ENCODE peak calls at places on chromosomes 13 and 19, in five cellular contexts. Y is breast epithelium; O is transverse colon; P is CD8-positive, alpha-beta T cell; M is CD4-positive, CD25-positive, alpha-beta regulatory T cell. A is an unnamed sample.

GRCh38 chr19:10111405-10111811 is at the start of gene P2RY11:
- DNase-seq in Y (no peak), O (peak; percentile 49), P (no peak), M (no peak), A (peak; percentile 80)

GRCh38 chr13:38819053-38819452 is 132.2 kb downstream of the FREM2 start:
- DNase-seq in Y (no peak), O (no peak), P (no peak), M (no peak), A (no peak)

GRCh38 chr19:29658221-29658991 is 6.9 kb upstream of the PLEKHF1 start:
- DNase-seq in Y (no peak), O (no peak), P (no peak), M (no peak), A (no peak)

GRCh38 chr13:43127827-43128226 is 104.4 kb downstream of the DNAJC15 start:
- DNase-seq in Y (no peak), O (no peak), P (no peak), M (no peak), A (no peak)

GRCh38 chr13:97353927-97354326 is 80.0 kb upstream of the RAP2A start:
- DNase-seq in Y (no peak), O (no peak), P (no peak), M (no peak), A (no peak)

GRCh38 chr13:87684850-87685735 is 13.9 kb downstream of the SLITRK5 start:
- DNase-seq in Y (no peak), O (no peak), P (no peak), M (no peak), A (no peak)

GRCh38 chr13:50512602-50513527 is 330.6 kb downstream of the DLEU7 start:
- DNase-seq in Y (peak; percentile 31), O (peak; percentile 75), P (peak; percentile 51), M (no peak), A (peak; percentile 87)

GRCh38 chr13:43085545-43085944 is 62.2 kb downstream of the DNAJC15 start:
- DNase-seq in Y (no peak), O (no peak), P (no peak), M (no peak), A (no peak)

GRCh38 chr19:38210458-38210987 is 13.5 kb downstream of the DPF1 start:
- DNase-seq in Y (peak; percentile 22), O (peak; percentile 21), P (no peak), M (no peak), A (no peak)

GRCh38 chr13:99278199-99278598 is 20.0 kb upstream of the GPR18 start:
- DNase-seq in Y (no peak), O (no peak), P (no peak), M (no peak), A (no peak)

GRCh38 chr19:10424011-10424637 is 3.8 kb downstream of the PDE4A start:
- DNase-seq in Y (peak; percentile 55), O (peak; percentile 86), P (peak; percentile 64), M (peak; percentile 42), A (peak; percentile 88)

GRCh38 chr13:79483302-79483701 is 2.3 kb downstream of the NDFIP2 start:
- DNase-seq in Y (no peak), O (no peak), P (no peak), M (no peak), A (no peak)

GRCh38 chr13:109274188-109274821 is 512.1 kb downstream of the IRS2 start:
- DNase-seq in Y (no peak), O (no peak), P (no peak), M (no peak), A (no peak)

GRCh38 chr13:73610799-73611592 is 523.2 kb downstream of the KLF12 start:
- DNase-seq in Y (no peak), O (no peak), P (no peak), M (no peak), A (no peak)

GRCh38 chr19:33621065-33621785 is 528 bp upstream of the CHST8 start:
- DNase-seq in Y (no peak), O (no peak), P (no peak), M (no peak), A (no peak)

GRCh38 chr19:7866399-7867091 is 7.6 kb downstream of the PRR36 start:
- DNase-seq in Y (no peak), O (no peak), P (no peak), M (no peak), A (no peak)

GRCh38 chr19:3343619-3344502 is 22.5 kb upstream of the NFIC start:
- DNase-seq in Y (peak; percentile 97), O (peak; percentile 74), P (peak; percentile 27), M (no peak), A (peak; percentile 49)

GRCh38 chr19:39428309-39429112 is 7.2 kb downstream of the RPS16 start:
- DNase-seq in Y (no peak), O (peak; percentile 51), P (no peak), M (no peak), A (no peak)

GRCh38 chr19:18208098-18208951 is 4.5 kb upstream of the RAB3A start:
- DNase-seq in Y (no peak), O (peak; percentile 38), P (peak; percentile 54), M (peak; percentile 32), A (peak; percentile 67)

GRCh38 chr13:96003304-96003703 is 49.9 kb downstream of the UGGT2 start:
- DNase-seq in Y (no peak), O (no peak), P (no peak), M (no peak), A (no peak)

GRCh38 chr19:1082928-1083816 is 12.0 kb downstream of the POLR2E start:
- DNase-seq in Y (no peak), O (peak; percentile 14), P (no peak), M (no peak), A (no peak)

GRCh38 chr19:1183543-1184172 is 9.6 kb upstream of the SBNO2 start:
- DNase-seq in Y (peak; percentile 76), O (peak; percentile 62), P (no peak), M (no peak), A (peak; percentile 82)

GRCh38 chr19:54518844-54519243 is 16.2 kb downstream of the LAIR2 start:
- DNase-seq in Y (no peak), O (no peak), P (no peak), M (no peak), A (no peak)

GRCh38 chr19:41799444-41800000 is 3.1 kb downstream of the CEACAM3 start:
- DNase-seq in Y (no peak), O (peak; percentile 38), P (no peak), M (no peak), A (no peak)

GRCh38 chr13:112799394-112799793 is 109.6 kb downstream of the ATP11A start:
- DNase-seq in Y (no peak), O (no peak), P (no peak), M (no peak), A (no peak)

GRCh38 chr19:3725640-3726310 is 17.6 kb downstream of the TJP3 start:
- DNase-seq in Y (peak; percentile 30), O (peak; percentile 93), P (no peak), M (no peak), A (peak; percentile 89)

GRCh38 chr19:50889638-50890037 is 16.4 kb downstream of the KLK2 start:
- DNase-seq in Y (no peak), O (no peak), P (no peak), M (no peak), A (no peak)
- H3K9me3 ChIP-seq in Y (no peaks in the 10 kb centered on the region), O (no peaks in the 10 kb centered on the region), P (no peaks in the 10 kb centered on the region), M (peaks cover 5% of the 10 kb centered on the region), A (peaks cover 6% of the 10 kb centered on the region)

DNA sequence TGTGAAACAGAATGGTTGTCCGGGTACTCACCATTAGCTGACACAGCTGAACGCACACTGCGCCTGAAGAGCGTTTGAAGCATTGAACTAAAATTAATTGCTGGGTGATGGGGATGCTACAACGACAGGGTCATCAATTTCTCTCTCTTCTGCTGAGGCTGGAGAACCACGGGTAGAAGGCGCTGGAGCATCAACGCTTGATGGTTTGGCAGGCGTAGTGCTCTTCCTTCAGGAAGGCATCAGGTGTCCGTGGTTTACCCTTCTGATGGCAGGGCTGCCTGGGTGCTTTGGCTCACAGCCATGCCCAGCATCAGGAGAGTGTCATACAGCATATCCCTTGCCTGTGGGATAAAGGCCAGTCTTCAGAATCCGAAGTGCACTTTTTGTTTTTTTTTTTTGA is 46.9 kb upstream of the UBE2L5 start:
- DNase-seq in Y (no peak), O (no peak), P (no peak), M (no peak), A (no peak)
- H3K4me1 ChIP-seq in Y (no peaks in the 10 kb centered on the region), O (peaks cover 34% of the 10 kb centered on the region), P (peaks cover 88% of the 10 kb centered on the region), M (peaks cover 85% of the 10 kb centered on the region), A (peaks cover 37% of the 10 kb centered on the region)

GRCh38 chr19:35754365-35755139 is 2.3 kb downstream of the HSPB6 start:
- DNase-seq in Y (no peak), O (peak; percentile 7), P (no peak), M (no peak), A (no peak)

GRCh38 chr19:35756373-35757230 is at the start of gene HSPB6:
- DNase-seq in Y (no peak), O (peak; percentile 42), P (no peak), M (no peak), A (no peak)

GRCh38 chr19:35757231-35757748 is 461 bp upstream of the HSPB6 start:
- DNase-seq in Y (peak; percentile 72), O (peak; percentile 74), P (no peak), M (no peak), A (peak; percentile 78)

GRCh38 chr19:35755160-35755549 is 1.7 kb downstream of the HSPB6 start:
- DNase-seq in Y (no peak), O (no peak), P (no peak), M (no peak), A (no peak)

DNA sequence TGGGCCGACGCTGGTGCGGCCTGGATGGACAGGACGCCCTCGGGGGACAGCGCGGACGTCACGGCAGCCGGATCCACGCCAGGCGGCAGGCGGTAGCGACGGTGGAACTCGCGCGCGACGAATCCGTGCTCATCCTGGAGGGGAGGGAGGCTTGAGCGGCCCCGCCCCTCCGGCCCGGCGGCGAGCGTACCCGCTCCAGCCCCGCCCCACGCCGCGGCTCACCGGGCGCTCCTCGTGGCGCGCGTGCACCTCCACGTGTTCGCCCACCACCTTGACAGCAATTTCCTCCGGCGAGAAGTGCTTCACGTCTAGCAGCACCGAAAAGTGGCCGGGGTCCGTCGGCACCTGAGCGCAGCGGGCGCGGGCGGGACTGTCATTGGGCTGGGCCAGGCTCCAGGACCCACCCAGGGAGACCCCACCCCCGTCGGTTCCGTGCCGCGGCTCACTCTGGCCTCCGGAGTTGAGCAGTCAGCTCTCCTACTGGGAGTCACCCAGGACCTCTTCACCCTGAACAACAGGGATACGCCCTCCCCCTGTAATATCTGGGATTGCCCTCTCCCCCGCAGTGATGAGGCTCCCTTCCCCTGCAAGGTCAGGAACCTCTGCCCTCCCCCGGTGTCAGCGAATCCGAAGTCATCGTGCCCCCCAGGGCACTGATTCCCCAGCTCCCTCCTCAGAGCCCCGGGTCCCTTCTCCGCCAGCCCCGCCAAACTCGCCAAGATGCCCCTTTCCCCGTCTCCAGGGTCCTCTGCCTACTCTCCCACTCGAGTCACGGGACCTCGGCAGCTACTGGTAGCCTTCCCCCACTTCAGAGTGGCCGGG is 1.1 kb downstream of the HSPB6 start:
- DNase-seq in Y (peak; percentile 60), O (peak; percentile 79), P (peak; percentile 34), M (peak; percentile 56), A (peak; percentile 30)
- H3K27ac ChIP-seq in Y (peak overlapping the region; percentile 98), O (peak overlapping the region; percentile 97), P (no peak overlapping the region), M (no peak overlapping the region), A (peak overlapping the region; percentile 92)

GRCh38 chr19:43594081-43594697 is 1.7 kb downstream of the IRGQ start:
- DNase-seq in Y (no peak), O (no peak), P (no peak), M (no peak), A (no peak)

GRCh38 chr19:43596842-43597461 is 557 bp downstream of the ZNF576 start:
- DNase-seq in Y (no peak), O (no peak), P (no peak), M (no peak), A (no peak)

GRCh38 chr19:43595999-43596841 is at the start of the genes IRGQ and ZNF576:
- DNase-seq in Y (peak; percentile 100), O (peak; percentile 100), P (peak; percentile 100), M (peak; percentile 100), A (peak; percentile 100)

GRCh38 chr19:43595605-43595998 is 332 bp downstream of the IRGQ start:
- DNase-seq in Y (peak; percentile 37), O (peak; percentile 28), P (peak; percentile 25), M (no peak), A (no peak)

GRCh38 chr19:43594710-43595604 is 977 bp downstream of the IRGQ start:
- DNase-seq in Y (no peak), O (peak; percentile 62), P (peak; percentile 65), M (peak; percentile 58), A (peak; percentile 78)
- H3K9me3 ChIP-seq in Y (no peaks in the 10 kb centered on the region), O (no peaks in the 10 kb centered on the region), P (no peaks in the 10 kb centered on the region), M (no peaks in the 10 kb centered on the region), A (no peaks in the 10 kb centered on the region)

A was measured in Peyer's patch.